ENCODE peak calls at places on chromosomes 6 and 20, in four cellular contexts. Z, V, T and D are unnamed samples.

GRCh38 chr6:129699661-129700060 is 10.3 kb downstream of the ARHGAP18 start:
- DNase-seq in Z (no peak), V (no peak), T (no peak), D (no peak)

GRCh38 chr20:37319120-37319717 is 26.7 kb upstream of the SRC start:
- DNase-seq in Z (no peak), V (no peak), T (no peak), D (no peak)

GRCh38 chr6:3023663-3024483 is 24.2 kb downstream of the NQO2 start:
- DNase-seq in Z (peak; percentile 93), V (peak; percentile 76), T (peak; percentile 98), D (peak; percentile 98)

GRCh38 chr6:40852667-40853383 is 186.2 kb downstream of the UNC5CL start:
- DNase-seq in Z (peak; percentile 3), V (no peak), T (no peak), D (peak; percentile 47)

GRCh38 chr6:157265630-157266029 is 57.7 kb downstream of the TMEM242 start:
- DNase-seq in Z (no peak), V (no peak), T (peak; percentile 66), D (peak; percentile 75)

GRCh38 chr6:14861491-14861943 is 384.4 kb upstream of the JARID2 start:
- DNase-seq in Z (peak; percentile 21), V (no peak), T (no peak), D (no peak)

GRCh38 chr6:131382646-131383045 is 190.4 kb upstream of the ARG1 start:
- DNase-seq in Z (no peak), V (no peak), T (no peak), D (no peak)

GRCh38 chr6:152482289-152482688 is 154.9 kb downstream of the SYNE1 start:
- DNase-seq in Z (no peak), V (no peak), T (no peak), D (no peak)

GRCh38 chr20:60931691-60932090 is 320.4 kb upstream of the CDH4 start:
- DNase-seq in Z (no peak), V (no peak), T (no peak), D (no peak)

GRCh38 chr6:110430236-110430635 is 14.9 kb upstream of the DDO start:
- DNase-seq in Z (no peak), V (no peak), T (no peak), D (peak; percentile 73)

GRCh38 chr6:38640216-38640909 is 634 bp upstream of the BTBD9 start:
- DNase-seq in Z (peak; percentile 2), V (no peak), T (no peak), D (peak; percentile 36)

GRCh38 chr6:152893187-152893586 is 89.7 kb downstream of the FBXO5 start:
- DNase-seq in Z (no peak), V (no peak), T (no peak), D (no peak)

GRCh38 chr6:121055572-121056163 is 278.6 kb downstream of the TBC1D32 start:
- DNase-seq in Z (peak; percentile 35), V (no peak), T (no peak), D (peak; percentile 62)

GRCh38 chr6:137013738-137014602 is 30.8 kb downstream of the IL20RA start:
- DNase-seq in Z (no peak), V (no peak), T (no peak), D (peak; percentile 78)

GRCh38 chr20:13221673-13222318 is 722 bp downstream of the ISM1 start:
- DNase-seq in Z (peak; percentile 73), V (peak; percentile 19), T (peak; percentile 86), D (peak; percentile 88)

GRCh38 chr6:80211295-80211694 is 104.8 kb downstream of the BCKDHB start:
- DNase-seq in Z (peak; percentile 17), V (no peak), T (no peak), D (no peak)

GRCh38 chr6:137589067-137589848 is 95.1 kb upstream of the OLIG3 start:
- DNase-seq in Z (peak; percentile 92), V (peak; percentile 23), T (no peak), D (peak; percentile 86)

GRCh38 chr20:4227085-4227821 is 211.9 kb upstream of the RNF24 start:
- DNase-seq in Z (peak; percentile 14), V (no peak), T (no peak), D (peak; percentile 53)

GRCh38 chr6:13613029-13613594 is 2.0 kb upstream of the NOL7 start:
- DNase-seq in Z (peak; percentile 46), V (no peak), T (no peak), D (peak; percentile 15)

GRCh38 chr20:13432126-13432525 is 206.6 kb downstream of the TASP1 start:
- DNase-seq in Z (no peak), V (no peak), T (no peak), D (no peak)

GRCh38 chr6:1317302-1317815 is 5.5 kb downstream of the FOXQ1 start:
- DNase-seq in Z (no peak), V (no peak), T (peak; percentile 80), D (no peak)

GRCh38 chr6:109456283-109456583 is 661 bp upstream of the MICAL1 start:
- DNase-seq in Z (no peak), V (no peak), T (no peak), D (no peak)

GRCh38 chr20:57350086-57350710 is 857 bp upstream of the RAE1 start:
- DNase-seq in Z (no peak), V (no peak), T (no peak), D (no peak)

GRCh38 chr6:158910484-158911075 is 89.4 kb downstream of the RSPH3 start:
- DNase-seq in Z (peak; percentile 68), V (no peak), T (no peak), D (no peak)

GRCh38 chr6:130098317-130098716 is 79.9 kb downstream of the L3MBTL3 start:
- DNase-seq in Z (no peak), V (no peak), T (no peak), D (peak; percentile 6)

GRCh38 chr6:81634155-81634880 is 118.2 kb downstream of the TENT5A start:
- DNase-seq in Z (no peak), V (no peak), T (no peak), D (peak; percentile 68)

GRCh38 chr6:24441599-24441904 is 38.8 kb downstream of the MRS2 start:
- DNase-seq in Z (no peak), V (no peak), T (no peak), D (no peak)

GRCh38 chr6:37704923-37705238 is 7.2 kb upstream of the MDGA1 start:
- DNase-seq in Z (no peak), V (no peak), T (no peak), D (no peak)